ENCODE peak calls at places on chromosomes 13 and 19, in seven cellular contexts. Q is hepatocyte, R is PC-3, D is GM23338, J is HCT116, C is GM23248, H is MM.1S. O is an unnamed sample.

GRCh38 chr13:85910962-85911361 is 111.7 kb upstream of the SLITRK6 start:
- DNase-seq in D (no peak), C (no peak), J (no peak), R (no peak), Q (no peak), H (no peak), O (no peak)

GRCh38 chr19:30941591-30941990 is 407.6 kb downstream of the TSHZ3 start:
- DNase-seq in C (no peak), J (no peak), D (no peak), H (no peak), Q (no peak), R (no peak), O (no peak)

GRCh38 chr13:36370108-36370429 is 23.9 kb upstream of the SPART start:
- DNase-seq in H (no peak), Q (no peak), C (no peak), J (no peak), R (no peak), D (no peak), O (no peak)

GRCh38 chr13:113794764-113795173 is 35.7 kb downstream of the TMEM255B start:
- DNase-seq in D (no peak), Q (no peak), J (no peak), C (no peak), H (no peak), R (no peak), O (no peak)

GRCh38 chr19:38401148-38401547 is 1.7 kb upstream of the FAM98C start:
- DNase-seq in R (peak), Q (no peak), D (peak), J (no peak), C (peak), H (no peak), O (no peak)

GRCh38 chr13:87280139-87280538 is 391.0 kb upstream of the SLITRK5 start:
- DNase-seq in R (peak), H (no peak), Q (no peak), J (no peak), C (no peak), D (peak), O (no peak)

GRCh38 chr13:27137759-27138158 is 33.9 kb downstream of the USP12 start:
- DNase-seq in H (no peak), D (peak), Q (no peak), C (no peak), R (no peak), J (no peak), O (no peak)

GRCh38 chr13:95117092-95117491 is 184.2 kb downstream of the ABCC4 start:
- DNase-seq in Q (no peak), R (peak), H (no peak), C (no peak), J (no peak), D (no peak), O (no peak)

GRCh38 chr19:54206030-54206830 is 5.6 kb downstream of the RPS9 start:
- DNase-seq in J (no peak), Q (no peak), H (no peak), R (no peak), D (no peak), C (no peak), O (no peak)

GRCh38 chr19:15154002-15154612 is 46.7 kb downstream of the NOTCH3 start:
- DNase-seq in D (peak), R (peak), H (peak), J (peak), C (peak), Q (peak), O (peak)

GRCh38 chr13:52361225-52361624 is 44.7 kb downstream of the THSD1 start:
- DNase-seq in J (no peak), R (peak), D (no peak), H (no peak), C (no peak), Q (no peak), O (no peak)

GRCh38 chr13:87614276-87614675 is 56.9 kb upstream of the SLITRK5 start:
- DNase-seq in R (no peak), J (no peak), C (no peak), D (no peak), H (no peak), Q (no peak), O (no peak)

GRCh38 chr13:60787083-60787482 is 390.1 kb downstream of the TDRD3 start:
- DNase-seq in C (no peak), R (peak), J (no peak), Q (no peak), D (peak), H (no peak), O (no peak)

GRCh38 chr19:29620931-29621351 is 14.9 kb downstream of the POP4 start:
- DNase-seq in C (no peak), J (no peak), Q (no peak), D (no peak), H (no peak), R (no peak), O (no peak)

GRCh38 chr19:29623726-29624488 is 17.8 kb downstream of the POP4 start:
- DNase-seq in H (no peak), Q (no peak), J (no peak), D (no peak), R (no peak), C (no peak), O (no peak)

GRCh38 chr19:29625316-29625715 is 19.2 kb downstream of the POP4 start:
- DNase-seq in H (no peak), R (no peak), C (no peak), D (no peak), J (no peak), Q (no peak), O (peak)

GRCh38 chr19:29624489-29625210 is 18.6 kb downstream of the POP4 start:
- DNase-seq in C (peak), Q (no peak), J (no peak), D (peak), R (no peak), H (no peak), O (no peak)

GRCh38 chr19:29622191-29623070 is 16.3 kb downstream of the POP4 start:
- DNase-seq in C (no peak), R (peak), J (no peak), H (peak), D (no peak), Q (no peak), O (peak)
- TF ChIP-seq EZH2phosphoT487 in C (no peak), R (no peak), J (no peak), H (no peak), D (no peak), Q (no peak), O (no peak)

GRCh38 chr19:1173845-1174809 is at the start of gene SBNO2:
- DNase-seq in R (peak), Q (peak), D (peak), C (peak), J (peak), H (peak), O (peak)

GRCh38 chr19:1173160-1173844 is 766 bp downstream of the SBNO2 start:
- DNase-seq in D (no peak), C (peak), R (no peak), H (peak), Q (no peak), J (no peak), O (peak)

GRCh38 chr19:1170938-1171754 is 2.9 kb downstream of the SBNO2 start:
- DNase-seq in C (peak), Q (no peak), H (no peak), D (no peak), R (peak), J (no peak), O (peak)

GRCh38 chr19:1171755-1172352 is 2.2 kb downstream of the SBNO2 start:
- DNase-seq in C (peak), R (peak), J (no peak), H (peak), D (no peak), Q (no peak), O (peak)

DNA sequence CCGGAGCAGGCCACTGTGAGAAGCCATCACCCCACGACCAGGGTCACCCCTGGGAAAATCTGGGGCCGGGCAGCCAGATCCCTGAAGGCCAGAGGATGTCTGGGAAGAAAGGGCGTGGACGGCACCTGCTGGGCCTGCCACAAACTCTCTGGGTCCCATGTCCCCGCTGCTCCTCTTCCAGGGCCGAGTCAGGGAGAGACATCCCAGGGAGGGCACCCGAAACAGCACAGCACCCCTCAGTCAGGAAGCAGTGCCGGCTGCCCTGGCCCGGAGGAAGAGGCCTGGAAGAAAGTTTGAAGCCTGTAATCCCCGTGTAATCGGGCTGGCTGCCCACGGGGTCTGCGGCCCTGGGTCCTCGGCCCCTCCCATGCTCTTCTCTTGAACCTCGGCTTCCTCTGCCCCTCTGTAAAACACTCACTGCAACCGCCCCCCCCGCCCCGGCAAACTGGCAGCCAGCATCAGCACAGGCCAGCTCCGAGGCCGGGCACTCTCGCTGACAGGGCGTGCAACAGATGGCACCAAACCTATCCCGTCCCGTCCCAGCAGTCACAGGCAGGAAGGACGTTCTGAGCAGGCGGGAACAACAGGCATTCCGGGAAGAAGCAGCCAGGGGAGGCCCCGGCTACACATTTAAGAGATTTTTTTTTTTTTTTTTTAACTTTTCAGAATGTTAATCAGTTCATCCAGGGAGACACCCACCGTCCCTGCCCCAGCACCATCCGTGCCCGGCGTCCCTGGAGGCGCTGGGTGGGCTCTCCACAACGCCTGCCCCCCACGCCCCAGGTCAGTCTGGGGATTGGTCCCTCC is 1.5 kb downstream of the SBNO2 start:
- DNase-seq in D (no peak), C (peak), J (no peak), H (peak), Q (peak), R (peak), O (peak)
- TF ChIP-seq EZH2 in D (no peak), C (no peak), J (no peak), H (no peak), Q (no peak), R (no peak), O (no peak)

GRCh38 chr19:12783849-12784393 is 7.4 kb upstream of the JUNB start:
- DNase-seq in D (no peak), C (no peak), H (no peak), R (peak), Q (peak), J (no peak), O (no peak)
- TF ChIP-seq EZH2phosphoT487 in D (no peak), C (no peak), H (no peak), R (no peak), Q (no peak), J (no peak), O (no peak)

GRCh38 chr19:35248310-35249145 is at the start of gene LSR:
- DNase-seq in C (no peak), H (peak), J (peak), Q (peak), R (peak), D (peak), O (peak)
- TF ChIP-seq EZH2 in C (no peak), H (no peak), J (no peak), Q (no peak), R (no peak), D (no peak), O (no peak)

O was measured in neural progenitor cell.